ENCODE peak calls at places on chromosomes 7 and 10, in four cellular contexts. U is H9, X is IMR-90, M is neuronal stem cell. R is an unnamed sample.

GRCh38 chr10:112812571-112812970 is 137.5 kb upstream of the TCF7L2 start:
- DNase-seq in M (no peak), U (no peak), X (no peak), R (no peak)

GRCh38 chr10:100895346-100895745 is 17.4 kb upstream of the SLF2 start:
- DNase-seq in M (no peak), U (no peak), X (no peak), R (no peak)

GRCh38 chr10:807163-807957 is 117.9 kb upstream of the DIP2C start:
- DNase-seq in U (no peak), X (no peak), M (no peak), R (no peak)

GRCh38 chr7:380226-380550 is 90.2 kb downstream of the FOXL3 start:
- DNase-seq in U (peak), X (no peak), M (peak), R (no peak)

GRCh38 chr10:13483073-13483472 is 45.7 kb downstream of the BEND7 start:
- DNase-seq in U (no peak), M (no peak), X (no peak), R (no peak)

GRCh38 chr10:29409241-29410051 is 120.6 kb downstream of the LYZL1 start:
- DNase-seq in U (no peak), X (peak), M (no peak), R (peak)

GRCh38 chr7:130008941-130009847 is 42.0 kb downstream of the ZC3HC1 start:
- DNase-seq in X (peak), U (peak), M (no peak), R (peak)

GRCh38 chr7:119197872-119198527 is 973.5 kb downstream of the ANKRD7 start:
- DNase-seq in M (peak), U (peak), X (peak), R (no peak)

GRCh38 chr7:134574322-134574721 is 25.4 kb downstream of the AKR1B15 start:
- DNase-seq in X (no peak), M (no peak), U (no peak), R (no peak)

GRCh38 chr7:26321440-26321839 is 29.8 kb downstream of the SNX10 start:
- DNase-seq in U (no peak), X (no peak), M (no peak), R (no peak)

GRCh38 chr7:85719981-85720963 is 533.4 kb upstream of the SEMA3D start:
- DNase-seq in X (peak), U (no peak), M (no peak), R (no peak)

DNA sequence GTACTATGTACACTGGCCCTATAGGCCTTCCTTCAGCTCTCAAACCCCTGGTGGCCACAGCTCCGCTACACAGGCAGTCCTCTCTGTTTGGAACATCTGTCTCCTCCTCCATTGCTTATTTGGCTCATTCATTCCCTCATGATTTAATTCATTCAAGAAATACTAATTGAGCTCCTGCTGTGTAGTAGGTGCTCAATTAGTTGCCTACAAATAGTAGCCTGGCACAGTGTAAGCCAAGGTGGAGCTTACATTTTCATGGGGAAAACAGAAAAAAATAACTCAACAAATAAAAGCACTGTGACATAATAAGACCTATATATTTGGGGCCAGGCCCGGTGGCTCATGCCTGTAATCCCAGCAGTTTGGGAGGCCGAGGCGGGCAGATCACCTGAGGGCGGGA is 3.4 kb upstream of the FIS1 start:
- DNase-seq in M (no peak), X (no peak), U (no peak), R (no peak)
- H3K18ac ChIP-seq in M (no peak), X (no peak), U (no peak), R (no peak)

GRCh38 chr7:91771394-91771793 is 109.1 kb downstream of the MTERF1 start:
- DNase-seq in U (no peak), M (no peak), X (no peak), R (no peak)
- H3K18ac ChIP-seq in U (no peak), M (no peak), X (no peak), R (no peak)

DNA sequence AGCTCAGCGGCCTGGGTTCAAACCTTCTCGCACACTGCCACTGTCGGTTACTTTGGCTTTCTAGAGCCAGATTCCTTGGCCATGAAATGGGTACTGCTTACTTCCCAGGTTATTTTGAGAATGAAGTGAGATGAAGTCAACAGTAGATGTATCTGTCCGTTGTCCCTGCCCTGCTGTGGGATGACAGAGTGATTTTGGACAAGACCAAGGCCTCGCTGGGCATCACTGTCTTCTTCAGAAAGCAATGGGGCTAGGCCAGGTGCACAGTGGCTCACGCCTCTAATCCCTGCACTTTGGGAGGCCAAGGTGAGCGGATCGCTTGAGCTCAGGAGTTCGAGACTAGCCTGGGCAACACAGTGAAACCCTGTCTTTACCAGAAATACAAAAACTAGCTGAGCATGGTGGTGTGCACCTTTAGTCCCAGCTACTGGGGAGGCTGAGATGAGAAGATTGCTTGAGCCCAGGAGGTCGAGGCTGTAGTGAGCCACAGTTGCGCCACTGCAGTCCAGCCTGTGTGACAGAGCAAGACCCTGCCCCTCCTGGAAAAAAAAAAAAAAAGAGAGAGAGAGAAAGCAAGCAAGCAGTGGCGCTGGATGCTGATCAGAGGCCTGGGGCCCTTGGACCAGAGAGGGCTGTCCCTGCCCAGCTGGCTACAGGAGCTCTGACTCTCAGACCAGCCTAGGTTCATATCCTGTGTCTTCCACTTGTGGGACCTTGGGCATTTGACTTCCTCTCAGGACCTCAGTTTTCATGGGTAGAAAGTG is 25.8 kb downstream of the ZMIZ1 start:
- DNase-seq in U (no peak), M (no peak), X (no peak), R (no peak)
- H3K18ac ChIP-seq in U (no peak), M (no peak), X (peak), R (no peak)

GRCh38 chr10:119595715-119596515 is 849 bp downstream of the TIAL1 start:
- DNase-seq in M (no peak), U (peak), X (peak), R (peak)
- H3K18ac ChIP-seq in M (peak), U (no peak), X (peak), R (peak)

GRCh38 chr10:67473850-67474633 is 222.0 kb downstream of the CTNNA3 start:
- DNase-seq in X (no peak), M (no peak), U (no peak), R (no peak)
- H3K18ac ChIP-seq in X (no peak), M (no peak), U (no peak), R (no peak)